ENCODE peak calls at places on chromosomes 2 and 18, in eight cellular contexts. One of them, this sample, is unnamed.
A peak's percentile ranks its signal among the peaks of the same experiment; 100 is the strongest.

GRCh38 chr2:184734338-184734737 is 136.0 kb downstream of the ZNF804A start:
- DNase-seq in WERI-Rb-1: no peak
- DNase-seq in A673: no peak
- DNase-seq in uterus: no peak
- DNase-seq in cardiac muscle cell: no peak
- DNase-seq in ovary: no peak
- DNase-seq in dorsolateral prefrontal cortex: no peak
- DNase-seq in PC-3: no peak
- DNase-seq in this sample: no peak

GRCh38 chr2:64998658-64999061 is 9.5 kb downstream of the SLC1A4 start:
- DNase-seq in WERI-Rb-1: no peak
- DNase-seq in A673: no peak
- DNase-seq in uterus: no peak
- DNase-seq in cardiac muscle cell: peak; percentile 57
- DNase-seq in ovary: no peak
- DNase-seq in dorsolateral prefrontal cortex: no peak
- DNase-seq in PC-3: no peak
- DNase-seq in this sample: peak; percentile 75

GRCh38 chr2:39164089-39164488 is 43.2 kb upstream of the SOS1 start:
- DNase-seq in WERI-Rb-1: no peak
- DNase-seq in A673: no peak
- DNase-seq in uterus: no peak
- DNase-seq in cardiac muscle cell: peak; percentile 14
- DNase-seq in ovary: no peak
- DNase-seq in dorsolateral prefrontal cortex: no peak
- DNase-seq in PC-3: no peak
- DNase-seq in this sample: no peak

GRCh38 chr18:48660346-48661228 is 121.8 kb downstream of the CTIF start:
- DNase-seq in WERI-Rb-1: no peak
- DNase-seq in A673: no peak
- DNase-seq in uterus: no peak
- DNase-seq in cardiac muscle cell: no peak
- DNase-seq in ovary: no peak
- DNase-seq in dorsolateral prefrontal cortex: peak; percentile 29
- DNase-seq in PC-3: no peak
- DNase-seq in this sample: no peak

GRCh38 chr2:198465970-198466369 is 661.6 kb downstream of the PLCL1 start:
- DNase-seq in WERI-Rb-1: no peak
- DNase-seq in A673: no peak
- DNase-seq in uterus: no peak
- DNase-seq in cardiac muscle cell: no peak
- DNase-seq in ovary: no peak
- DNase-seq in dorsolateral prefrontal cortex: no peak
- DNase-seq in PC-3: no peak
- DNase-seq in this sample: no peak

GRCh38 chr2:203808041-203808750 is 59.4 kb upstream of the CTLA4 start:
- DNase-seq in WERI-Rb-1: no peak
- DNase-seq in A673: peak; percentile 69
- DNase-seq in uterus: no peak
- DNase-seq in cardiac muscle cell: peak; percentile 96
- DNase-seq in ovary: no peak
- DNase-seq in dorsolateral prefrontal cortex: no peak
- DNase-seq in PC-3: peak; percentile 52
- DNase-seq in this sample: peak; percentile 97

GRCh38 chr2:180520816-180521595 is 459.4 kb upstream of the UBE2E3 start:
- DNase-seq in WERI-Rb-1: no peak
- DNase-seq in A673: no peak
- DNase-seq in uterus: no peak
- DNase-seq in cardiac muscle cell: no peak
- DNase-seq in ovary: no peak
- DNase-seq in dorsolateral prefrontal cortex: no peak
- DNase-seq in PC-3: peak; percentile 95
- DNase-seq in this sample: peak; percentile 34

GRCh38 chr2:199875400-199875799 is 24.4 kb upstream of the FTCDNL1 start:
- DNase-seq in WERI-Rb-1: no peak
- DNase-seq in A673: no peak
- DNase-seq in uterus: no peak
- DNase-seq in cardiac muscle cell: no peak
- DNase-seq in ovary: no peak
- DNase-seq in dorsolateral prefrontal cortex: no peak
- DNase-seq in PC-3: no peak
- DNase-seq in this sample: no peak

GRCh38 chr2:239566995-239567580 is 166.3 kb upstream of the HDAC4 start:
- DNase-seq in WERI-Rb-1: no peak
- DNase-seq in A673: no peak
- DNase-seq in uterus: no peak
- DNase-seq in cardiac muscle cell: no peak
- DNase-seq in ovary: no peak
- DNase-seq in dorsolateral prefrontal cortex: no peak
- DNase-seq in PC-3: no peak
- DNase-seq in this sample: no peak

GRCh38 chr18:27073404-27073830 is 111.7 kb downstream of the CHST9 start:
- DNase-seq in WERI-Rb-1: no peak
- DNase-seq in A673: no peak
- DNase-seq in uterus: no peak
- DNase-seq in cardiac muscle cell: no peak
- DNase-seq in ovary: no peak
- DNase-seq in dorsolateral prefrontal cortex: no peak
- DNase-seq in PC-3: no peak
- DNase-seq in this sample: no peak

GRCh38 chr2:37343537-37344434 is 644 bp upstream of the QPCT start:
- DNase-seq in WERI-Rb-1: no peak
- DNase-seq in A673: peak; percentile 71
- DNase-seq in uterus: peak; percentile 42
- DNase-seq in cardiac muscle cell: peak; percentile 72
- DNase-seq in ovary: no peak
- DNase-seq in dorsolateral prefrontal cortex: no peak
- DNase-seq in PC-3: peak; percentile 31
- DNase-seq in this sample: peak; percentile 51

GRCh38 chr2:28274911-28275685 is 117.6 kb upstream of the FOSL2 start:
- DNase-seq in WERI-Rb-1: peak; percentile 44
- DNase-seq in A673: peak; percentile 97
- DNase-seq in uterus: no peak
- DNase-seq in cardiac muscle cell: peak; percentile 89
- DNase-seq in ovary: no peak
- DNase-seq in dorsolateral prefrontal cortex: no peak
- DNase-seq in PC-3: peak; percentile 91
- DNase-seq in this sample: peak; percentile 95

GRCh38 chr2:188391354-188391753 is 99.7 kb downstream of the GULP1 start:
- DNase-seq in WERI-Rb-1: no peak
- DNase-seq in A673: no peak
- DNase-seq in uterus: no peak
- DNase-seq in cardiac muscle cell: no peak
- DNase-seq in ovary: no peak
- DNase-seq in dorsolateral prefrontal cortex: no peak
- DNase-seq in PC-3: no peak
- DNase-seq in this sample: no peak

DNA sequence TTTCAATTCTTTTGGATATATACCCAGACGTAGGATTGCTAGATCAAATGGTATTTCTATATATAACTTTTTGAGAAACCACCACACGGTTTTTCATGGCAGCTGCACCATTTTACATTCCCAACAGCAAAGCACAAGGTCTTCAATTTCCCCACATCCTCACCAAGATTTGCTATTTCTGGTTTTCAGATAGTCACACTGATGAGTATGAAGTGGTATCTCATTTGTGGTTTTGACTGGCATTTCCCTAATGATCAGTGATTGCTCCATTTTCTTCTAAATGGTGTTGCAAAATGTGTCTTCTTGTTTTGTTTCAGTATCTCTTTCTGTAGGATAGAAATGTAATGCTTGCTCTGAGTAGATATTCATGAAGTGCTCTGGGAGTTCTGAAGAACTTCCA is 52.0 kb downstream of the ANKRD44 start:
- DNase-seq in WERI-Rb-1: no peak
- DNase-seq in A673: no peak
- DNase-seq in uterus: no peak
- DNase-seq in cardiac muscle cell: peak; percentile 84
- DNase-seq in ovary: no peak
- DNase-seq in dorsolateral prefrontal cortex: no peak
- DNase-seq in PC-3: no peak
- DNase-seq in this sample: no peak
- H3K27ac ChIP-seq in WERI-Rb-1: no peak overlapping the region
- H3K27ac ChIP-seq in A673: no peak overlapping the region
- H3K27ac ChIP-seq in uterus: no peak overlapping the region
- H3K27ac ChIP-seq in cardiac muscle cell: no peak overlapping the region
- H3K27ac ChIP-seq in ovary: no peak overlapping the region
- H3K27ac ChIP-seq in dorsolateral prefrontal cortex: no peak overlapping the region
- H3K27ac ChIP-seq in PC-3: no peak overlapping the region
- H3K27ac ChIP-seq in this sample: no peak overlapping the region

GRCh38 chr2:54898451-54899226 is 151.6 kb downstream of the RTN4 start:
- DNase-seq in WERI-Rb-1: no peak
- DNase-seq in A673: no peak
- DNase-seq in uterus: no peak
- DNase-seq in cardiac muscle cell: no peak
- DNase-seq in ovary: no peak
- DNase-seq in dorsolateral prefrontal cortex: no peak
- DNase-seq in PC-3: no peak
- DNase-seq in this sample: no peak

GRCh38 chr2:54903736-54904554 is 146.3 kb downstream of the RTN4 start:
- DNase-seq in WERI-Rb-1: no peak
- DNase-seq in A673: peak; percentile 96
- DNase-seq in uterus: no peak
- DNase-seq in cardiac muscle cell: peak; percentile 94
- DNase-seq in ovary: no peak
- DNase-seq in dorsolateral prefrontal cortex: no peak
- DNase-seq in PC-3: peak; percentile 98
- DNase-seq in this sample: peak; percentile 98

GRCh38 chr2:54902763-54903162 is 147.5 kb downstream of the RTN4 start:
- DNase-seq in WERI-Rb-1: no peak
- DNase-seq in A673: no peak
- DNase-seq in uterus: no peak
- DNase-seq in cardiac muscle cell: no peak
- DNase-seq in ovary: no peak
- DNase-seq in dorsolateral prefrontal cortex: no peak
- DNase-seq in PC-3: no peak
- DNase-seq in this sample: no peak

GRCh38 chr2:54899576-54900200 is 150.6 kb downstream of the RTN4 start:
- DNase-seq in WERI-Rb-1: no peak
- DNase-seq in A673: peak; percentile 67
- DNase-seq in uterus: no peak
- DNase-seq in cardiac muscle cell: peak; percentile 76
- DNase-seq in ovary: no peak
- DNase-seq in dorsolateral prefrontal cortex: no peak
- DNase-seq in PC-3: peak; percentile 92
- DNase-seq in this sample: peak; percentile 43

GRCh38 chr2:54901224-54901986 is 148.8 kb downstream of the RTN4 start:
- DNase-seq in WERI-Rb-1: no peak
- DNase-seq in A673: no peak
- DNase-seq in uterus: no peak
- DNase-seq in cardiac muscle cell: no peak
- DNase-seq in ovary: no peak
- DNase-seq in dorsolateral prefrontal cortex: no peak
- DNase-seq in PC-3: no peak
- DNase-seq in this sample: no peak
- H3K27ac ChIP-seq in WERI-Rb-1: no peak overlapping the region
- H3K27ac ChIP-seq in A673: no peak overlapping the region
- H3K27ac ChIP-seq in uterus: no peak overlapping the region
- H3K27ac ChIP-seq in cardiac muscle cell: no peak overlapping the region
- H3K27ac ChIP-seq in ovary: no peak overlapping the region
- H3K27ac ChIP-seq in dorsolateral prefrontal cortex: no peak overlapping the region
- H3K27ac ChIP-seq in PC-3: no peak overlapping the region
- H3K27ac ChIP-seq in this sample: no peak overlapping the region

GRCh38 chr2:16588565-16588964 is 77.1 kb downstream of the CYRIA start:
- DNase-seq in WERI-Rb-1: no peak
- DNase-seq in A673: no peak
- DNase-seq in uterus: no peak
- DNase-seq in cardiac muscle cell: no peak
- DNase-seq in ovary: no peak
- DNase-seq in dorsolateral prefrontal cortex: no peak
- DNase-seq in PC-3: no peak
- DNase-seq in this sample: no peak

GRCh38 chr2:16587629-16588028 is 78.0 kb downstream of the CYRIA start:
- DNase-seq in WERI-Rb-1: no peak
- DNase-seq in A673: no peak
- DNase-seq in uterus: no peak
- DNase-seq in cardiac muscle cell: no peak
- DNase-seq in ovary: no peak
- DNase-seq in dorsolateral prefrontal cortex: no peak
- DNase-seq in PC-3: no peak
- DNase-seq in this sample: no peak

GRCh38 chr2:16581241-16581640 is 84.4 kb downstream of the CYRIA start:
- DNase-seq in WERI-Rb-1: no peak
- DNase-seq in A673: no peak
- DNase-seq in uterus: no peak
- DNase-seq in cardiac muscle cell: no peak
- DNase-seq in ovary: no peak
- DNase-seq in dorsolateral prefrontal cortex: no peak
- DNase-seq in PC-3: no peak
- DNase-seq in this sample: no peak

GRCh38 chr2:16584094-16584493 is 81.5 kb downstream of the CYRIA start:
- DNase-seq in WERI-Rb-1: no peak
- DNase-seq in A673: no peak
- DNase-seq in uterus: no peak
- DNase-seq in cardiac muscle cell: no peak
- DNase-seq in ovary: no peak
- DNase-seq in dorsolateral prefrontal cortex: no peak
- DNase-seq in PC-3: no peak
- DNase-seq in this sample: no peak

GRCh38 chr2:16584824-16585546 is 80.6 kb downstream of the CYRIA start:
- DNase-seq in WERI-Rb-1: no peak
- DNase-seq in A673: no peak
- DNase-seq in uterus: no peak
- DNase-seq in cardiac muscle cell: no peak
- DNase-seq in ovary: no peak
- DNase-seq in dorsolateral prefrontal cortex: no peak
- DNase-seq in PC-3: no peak
- DNase-seq in this sample: no peak
- H3K27ac ChIP-seq in WERI-Rb-1: no peak overlapping the region
- H3K27ac ChIP-seq in A673: no peak overlapping the region
- H3K27ac ChIP-seq in uterus: no peak overlapping the region
- H3K27ac ChIP-seq in cardiac muscle cell: no peak overlapping the region
- H3K27ac ChIP-seq in ovary: no peak overlapping the region
- H3K27ac ChIP-seq in dorsolateral prefrontal cortex: peak overlapping the region; percentile 36
- H3K27ac ChIP-seq in PC-3: no peak overlapping the region
- H3K27ac ChIP-seq in this sample: no peak overlapping the region

GRCh38 chr2:236608710-236609109 is 39.1 kb downstream of the ACKR3 start:
- DNase-seq in WERI-Rb-1: no peak
- DNase-seq in A673: no peak
- DNase-seq in uterus: no peak
- DNase-seq in cardiac muscle cell: no peak
- DNase-seq in ovary: no peak
- DNase-seq in dorsolateral prefrontal cortex: no peak
- DNase-seq in PC-3: no peak
- DNase-seq in this sample: no peak

GRCh38 chr2:236606023-236606422 is 36.4 kb downstream of the ACKR3 start:
- DNase-seq in WERI-Rb-1: no peak
- DNase-seq in A673: no peak
- DNase-seq in uterus: no peak
- DNase-seq in cardiac muscle cell: no peak
- DNase-seq in ovary: no peak
- DNase-seq in dorsolateral prefrontal cortex: no peak
- DNase-seq in PC-3: no peak
- DNase-seq in this sample: no peak

GRCh38 chr2:236607471-236608307 is 38.1 kb downstream of the ACKR3 start:
- DNase-seq in WERI-Rb-1: peak; percentile 23
- DNase-seq in A673: no peak
- DNase-seq in uterus: no peak
- DNase-seq in cardiac muscle cell: peak; percentile 53
- DNase-seq in ovary: no peak
- DNase-seq in dorsolateral prefrontal cortex: no peak
- DNase-seq in PC-3: no peak
- DNase-seq in this sample: peak; percentile 88

GRCh38 chr2:236610991-236611821 is 41.6 kb downstream of the ACKR3 start:
- DNase-seq in WERI-Rb-1: no peak
- DNase-seq in A673: no peak
- DNase-seq in uterus: no peak
- DNase-seq in cardiac muscle cell: no peak
- DNase-seq in ovary: no peak
- DNase-seq in dorsolateral prefrontal cortex: no peak
- DNase-seq in PC-3: no peak
- DNase-seq in this sample: no peak

GRCh38 chr2:236608308-236608564 is 38.6 kb downstream of the ACKR3 start:
- DNase-seq in WERI-Rb-1: no peak
- DNase-seq in A673: no peak
- DNase-seq in uterus: no peak
- DNase-seq in cardiac muscle cell: no peak
- DNase-seq in ovary: no peak
- DNase-seq in dorsolateral prefrontal cortex: no peak
- DNase-seq in PC-3: no peak
- DNase-seq in this sample: no peak
- H3K27ac ChIP-seq in WERI-Rb-1: no peak overlapping the region
- H3K27ac ChIP-seq in A673: no peak overlapping the region
- H3K27ac ChIP-seq in uterus: no peak overlapping the region
- H3K27ac ChIP-seq in cardiac muscle cell: no peak overlapping the region
- H3K27ac ChIP-seq in ovary: no peak overlapping the region
- H3K27ac ChIP-seq in dorsolateral prefrontal cortex: no peak overlapping the region
- H3K27ac ChIP-seq in PC-3: no peak overlapping the region
- H3K27ac ChIP-seq in this sample: no peak overlapping the region